ENCODE peak calls at places on chromosomes 11 and 22, in six cellular contexts. One of them, this sample, is unnamed.

GRCh38 chr22:19761022-19761499 is 483 bp downstream of the TBX1 start:
- DNase-seq in MM.1S: no peak
- DNase-seq in CD4-positive, alpha-beta memory T cell: no peak
- DNase-seq in coronary artery: no peak
- DNase-seq in CD4-positive, CD25-positive, alpha-beta regulatory T cell: no peak
- DNase-seq in K562: peak
- DNase-seq in this sample: no peak

GRCh38 chr11:8168485-8169257 is at the start of gene RIC3:
- DNase-seq in MM.1S: no peak
- DNase-seq in CD4-positive, alpha-beta memory T cell: peak
- DNase-seq in coronary artery: no peak
- DNase-seq in CD4-positive, CD25-positive, alpha-beta regulatory T cell: peak
- DNase-seq in K562: no peak
- DNase-seq in this sample: no peak

GRCh38 chr11:118917488-118918127 is 8.1 kb downstream of the BCL9L start:
- DNase-seq in MM.1S: no peak
- DNase-seq in CD4-positive, alpha-beta memory T cell: peak
- DNase-seq in coronary artery: peak
- DNase-seq in CD4-positive, CD25-positive, alpha-beta regulatory T cell: peak
- DNase-seq in K562: no peak
- DNase-seq in this sample: peak

GRCh38 chr11:15665368-15665871 is 550.7 kb downstream of the INSC start:
- DNase-seq in MM.1S: no peak
- DNase-seq in CD4-positive, alpha-beta memory T cell: no peak
- DNase-seq in coronary artery: no peak
- DNase-seq in CD4-positive, CD25-positive, alpha-beta regulatory T cell: no peak
- DNase-seq in K562: no peak
- DNase-seq in this sample: no peak

GRCh38 chr11:45333023-45333422 is 46.9 kb upstream of the SYT13 start:
- DNase-seq in MM.1S: no peak
- DNase-seq in CD4-positive, alpha-beta memory T cell: no peak
- DNase-seq in coronary artery: no peak
- DNase-seq in CD4-positive, CD25-positive, alpha-beta regulatory T cell: no peak
- DNase-seq in K562: no peak
- DNase-seq in this sample: no peak

GRCh38 chr22:22942511-22943329 is 55.1 kb downstream of the IGLL5 start:
- DNase-seq in MM.1S: peak
- DNase-seq in CD4-positive, alpha-beta memory T cell: peak
- DNase-seq in coronary artery: peak
- DNase-seq in CD4-positive, CD25-positive, alpha-beta regulatory T cell: peak
- DNase-seq in K562: peak
- DNase-seq in this sample: peak

GRCh38 chr11:116454020-116454645 is 318.7 kb downstream of the BUD13 start:
- DNase-seq in MM.1S: peak
- DNase-seq in CD4-positive, alpha-beta memory T cell: no peak
- DNase-seq in coronary artery: no peak
- DNase-seq in CD4-positive, CD25-positive, alpha-beta regulatory T cell: no peak
- DNase-seq in K562: peak
- DNase-seq in this sample: no peak

GRCh38 chr22:47810505-47811500 is 1048.4 kb downstream of the TBC1D22A start:
- DNase-seq in MM.1S: no peak
- DNase-seq in CD4-positive, alpha-beta memory T cell: no peak
- DNase-seq in coronary artery: peak
- DNase-seq in CD4-positive, CD25-positive, alpha-beta regulatory T cell: no peak
- DNase-seq in K562: no peak
- DNase-seq in this sample: no peak

GRCh38 chr11:93541884-93542752 is 1.1 kb downstream of the SMCO4 start:
- DNase-seq in MM.1S: peak
- DNase-seq in CD4-positive, alpha-beta memory T cell: peak
- DNase-seq in coronary artery: no peak
- DNase-seq in CD4-positive, CD25-positive, alpha-beta regulatory T cell: peak
- DNase-seq in K562: peak
- DNase-seq in this sample: no peak

GRCh38 chr11:115466122-115466521 is 38.1 kb downstream of the CADM1 start:
- DNase-seq in MM.1S: no peak
- DNase-seq in CD4-positive, alpha-beta memory T cell: no peak
- DNase-seq in coronary artery: no peak
- DNase-seq in CD4-positive, CD25-positive, alpha-beta regulatory T cell: no peak
- DNase-seq in K562: no peak
- DNase-seq in this sample: no peak

GRCh38 chr11:7538023-7538422 is 24.2 kb downstream of the PPFIBP2 start:
- DNase-seq in MM.1S: no peak
- DNase-seq in CD4-positive, alpha-beta memory T cell: no peak
- DNase-seq in coronary artery: no peak
- DNase-seq in CD4-positive, CD25-positive, alpha-beta regulatory T cell: no peak
- DNase-seq in K562: no peak
- DNase-seq in this sample: no peak

GRCh38 chr22:48756146-48757111 is 1071.2 kb downstream of the BRD1 start:
- DNase-seq in MM.1S: no peak
- DNase-seq in CD4-positive, alpha-beta memory T cell: no peak
- DNase-seq in coronary artery: peak
- DNase-seq in CD4-positive, CD25-positive, alpha-beta regulatory T cell: no peak
- DNase-seq in K562: no peak
- DNase-seq in this sample: no peak

GRCh38 chr11:79092791-79093313 is 348.0 kb downstream of the TENM4 start:
- DNase-seq in MM.1S: no peak
- DNase-seq in CD4-positive, alpha-beta memory T cell: no peak
- DNase-seq in coronary artery: no peak
- DNase-seq in CD4-positive, CD25-positive, alpha-beta regulatory T cell: no peak
- DNase-seq in K562: no peak
- DNase-seq in this sample: peak

GRCh38 chr11:75714211-75714610 is 3.4 kb upstream of the MOGAT2 start:
- DNase-seq in MM.1S: no peak
- DNase-seq in CD4-positive, alpha-beta memory T cell: no peak
- DNase-seq in coronary artery: no peak
- DNase-seq in CD4-positive, CD25-positive, alpha-beta regulatory T cell: no peak
- DNase-seq in K562: peak
- DNase-seq in this sample: no peak

GRCh38 chr11:108466405-108466804 is 924 bp downstream of the C11orf65 start:
- DNase-seq in MM.1S: no peak
- DNase-seq in CD4-positive, alpha-beta memory T cell: no peak
- DNase-seq in coronary artery: no peak
- DNase-seq in CD4-positive, CD25-positive, alpha-beta regulatory T cell: no peak
- DNase-seq in K562: no peak
- DNase-seq in this sample: no peak

GRCh38 chr11:68118753-68119448 is 2.3 kb downstream of the CHKA start:
- DNase-seq in MM.1S: no peak
- DNase-seq in CD4-positive, alpha-beta memory T cell: no peak
- DNase-seq in coronary artery: no peak
- DNase-seq in CD4-positive, CD25-positive, alpha-beta regulatory T cell: no peak
- DNase-seq in K562: no peak
- DNase-seq in this sample: no peak

GRCh38 chr11:122202951-122203456 is 87.0 kb upstream of the BLID start:
- DNase-seq in MM.1S: peak
- DNase-seq in CD4-positive, alpha-beta memory T cell: peak
- DNase-seq in coronary artery: peak
- DNase-seq in CD4-positive, CD25-positive, alpha-beta regulatory T cell: no peak
- DNase-seq in K562: peak
- DNase-seq in this sample: peak

GRCh38 chr11:122202161-122202950 is 86.3 kb upstream of the BLID start:
- DNase-seq in MM.1S: no peak
- DNase-seq in CD4-positive, alpha-beta memory T cell: no peak
- DNase-seq in coronary artery: no peak
- DNase-seq in CD4-positive, CD25-positive, alpha-beta regulatory T cell: no peak
- DNase-seq in K562: no peak
- DNase-seq in this sample: no peak

GRCh38 chr11:122207505-122207904 is 91.5 kb upstream of the BLID start:
- DNase-seq in MM.1S: no peak
- DNase-seq in CD4-positive, alpha-beta memory T cell: no peak
- DNase-seq in coronary artery: no peak
- DNase-seq in CD4-positive, CD25-positive, alpha-beta regulatory T cell: no peak
- DNase-seq in K562: no peak
- DNase-seq in this sample: no peak

GRCh38 chr11:122204206-122204605 is 88.2 kb upstream of the BLID start:
- DNase-seq in MM.1S: no peak
- DNase-seq in CD4-positive, alpha-beta memory T cell: no peak
- DNase-seq in coronary artery: no peak
- DNase-seq in CD4-positive, CD25-positive, alpha-beta regulatory T cell: no peak
- DNase-seq in K562: no peak
- DNase-seq in this sample: no peak

GRCh38 chr11:122205036-122205435 is 89.0 kb upstream of the BLID start:
- DNase-seq in MM.1S: no peak
- DNase-seq in CD4-positive, alpha-beta memory T cell: no peak
- DNase-seq in coronary artery: no peak
- DNase-seq in CD4-positive, CD25-positive, alpha-beta regulatory T cell: no peak
- DNase-seq in K562: no peak
- DNase-seq in this sample: no peak
- H3K27ac ChIP-seq in MM.1S: no peak
- H3K27ac ChIP-seq in CD4-positive, alpha-beta memory T cell: no peak
- H3K27ac ChIP-seq in coronary artery: peak
- H3K27ac ChIP-seq in CD4-positive, CD25-positive, alpha-beta regulatory T cell: no peak
- H3K27ac ChIP-seq in K562: no peak
- H3K27ac ChIP-seq in this sample: no peak

DNA sequence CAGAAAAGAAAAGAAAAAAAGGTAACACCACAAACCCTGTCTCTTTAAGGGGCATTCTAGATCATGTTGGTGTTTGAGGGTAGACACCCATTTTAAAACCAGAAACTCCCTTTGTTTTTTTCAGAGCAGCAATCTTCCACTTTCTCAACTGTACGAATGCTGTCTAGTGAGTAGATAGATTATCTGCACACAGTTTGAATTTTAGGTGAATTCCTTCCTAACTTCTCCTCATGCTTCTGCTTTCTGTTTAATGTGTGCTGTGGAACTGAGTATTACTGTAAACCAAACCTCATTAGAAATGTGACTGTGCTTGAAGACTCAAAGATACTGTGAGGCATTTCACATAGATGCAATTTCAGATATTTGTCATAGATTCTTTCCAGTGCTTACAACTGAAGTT is 102.4 kb downstream of the PRMT3 start:
- DNase-seq in MM.1S: no peak
- DNase-seq in CD4-positive, alpha-beta memory T cell: no peak
- DNase-seq in coronary artery: no peak
- DNase-seq in CD4-positive, CD25-positive, alpha-beta regulatory T cell: no peak
- DNase-seq in K562: no peak
- DNase-seq in this sample: no peak
- H3K27ac ChIP-seq in MM.1S: no peak
- H3K27ac ChIP-seq in CD4-positive, alpha-beta memory T cell: no peak
- H3K27ac ChIP-seq in coronary artery: no peak
- H3K27ac ChIP-seq in CD4-positive, CD25-positive, alpha-beta regulatory T cell: no peak
- H3K27ac ChIP-seq in K562: no peak
- H3K27ac ChIP-seq in this sample: no peak

GRCh38 chr11:69892237-69892985 is 73.2 kb upstream of the FGF3 start:
- DNase-seq in MM.1S: no peak
- DNase-seq in CD4-positive, alpha-beta memory T cell: no peak
- DNase-seq in coronary artery: no peak
- DNase-seq in CD4-positive, CD25-positive, alpha-beta regulatory T cell: no peak
- DNase-seq in K562: peak
- DNase-seq in this sample: no peak

GRCh38 chr11:69894126-69895047 is 75.2 kb upstream of the FGF3 start:
- DNase-seq in MM.1S: no peak
- DNase-seq in CD4-positive, alpha-beta memory T cell: no peak
- DNase-seq in coronary artery: no peak
- DNase-seq in CD4-positive, CD25-positive, alpha-beta regulatory T cell: no peak
- DNase-seq in K562: no peak
- DNase-seq in this sample: no peak

GRCh38 chr11:69891421-69892236 is 72.4 kb upstream of the FGF3 start:
- DNase-seq in MM.1S: no peak
- DNase-seq in CD4-positive, alpha-beta memory T cell: no peak
- DNase-seq in coronary artery: no peak
- DNase-seq in CD4-positive, CD25-positive, alpha-beta regulatory T cell: no peak
- DNase-seq in K562: no peak
- DNase-seq in this sample: no peak

GRCh38 chr11:69892986-69893555 is 73.9 kb upstream of the FGF3 start:
- DNase-seq in MM.1S: no peak
- DNase-seq in CD4-positive, alpha-beta memory T cell: no peak
- DNase-seq in coronary artery: no peak
- DNase-seq in CD4-positive, CD25-positive, alpha-beta regulatory T cell: no peak
- DNase-seq in K562: no peak
- DNase-seq in this sample: no peak

GRCh38 chr11:69893631-69894030 is 74.4 kb upstream of the FGF3 start:
- DNase-seq in MM.1S: no peak
- DNase-seq in CD4-positive, alpha-beta memory T cell: no peak
- DNase-seq in coronary artery: no peak
- DNase-seq in CD4-positive, CD25-positive, alpha-beta regulatory T cell: no peak
- DNase-seq in K562: no peak
- DNase-seq in this sample: no peak
- H3K27ac ChIP-seq in MM.1S: no peak
- H3K27ac ChIP-seq in CD4-positive, alpha-beta memory T cell: no peak
- H3K27ac ChIP-seq in coronary artery: no peak
- H3K27ac ChIP-seq in CD4-positive, CD25-positive, alpha-beta regulatory T cell: no peak
- H3K27ac ChIP-seq in K562: no peak
- H3K27ac ChIP-seq in this sample: no peak

GRCh38 chr11:31645747-31646146 is 136.2 kb downstream of the ELP4 start:
- DNase-seq in MM.1S: no peak
- DNase-seq in CD4-positive, alpha-beta memory T cell: no peak
- DNase-seq in coronary artery: no peak
- DNase-seq in CD4-positive, CD25-positive, alpha-beta regulatory T cell: no peak
- DNase-seq in K562: peak
- DNase-seq in this sample: peak
- H3K27ac ChIP-seq in MM.1S: no peak
- H3K27ac ChIP-seq in CD4-positive, alpha-beta memory T cell: no peak
- H3K27ac ChIP-seq in coronary artery: no peak
- H3K27ac ChIP-seq in CD4-positive, CD25-positive, alpha-beta regulatory T cell: no peak
- H3K27ac ChIP-seq in K562: no peak
- H3K27ac ChIP-seq in this sample: no peak

DNA sequence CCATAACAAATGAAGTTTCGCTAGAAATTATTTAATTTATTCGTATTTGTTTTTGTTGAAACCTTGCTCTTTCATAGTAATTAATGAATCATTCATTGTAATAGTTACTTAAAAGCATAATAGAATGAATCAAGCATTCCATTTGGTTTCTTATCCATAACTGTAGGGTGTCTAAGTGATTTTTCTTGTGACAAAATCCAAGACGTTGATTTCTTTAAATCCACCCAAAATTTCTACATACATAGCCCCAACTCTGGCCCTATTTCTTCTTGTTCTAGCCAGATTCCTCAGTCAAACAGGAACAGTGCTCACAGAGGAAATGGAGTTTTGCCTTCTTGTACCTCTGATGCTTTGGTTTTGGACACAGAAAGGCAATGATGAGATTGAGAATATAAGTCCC is 25.5 kb downstream of the UBASH3B start:
- DNase-seq in MM.1S: no peak
- DNase-seq in CD4-positive, alpha-beta memory T cell: no peak
- DNase-seq in coronary artery: no peak
- DNase-seq in CD4-positive, CD25-positive, alpha-beta regulatory T cell: no peak
- DNase-seq in K562: no peak
- DNase-seq in this sample: no peak
- H3K27ac ChIP-seq in MM.1S: no peak
- H3K27ac ChIP-seq in CD4-positive, alpha-beta memory T cell: no peak
- H3K27ac ChIP-seq in coronary artery: no peak
- H3K27ac ChIP-seq in CD4-positive, CD25-positive, alpha-beta regulatory T cell: no peak
- H3K27ac ChIP-seq in K562: no peak
- H3K27ac ChIP-seq in this sample: no peak

DNA sequence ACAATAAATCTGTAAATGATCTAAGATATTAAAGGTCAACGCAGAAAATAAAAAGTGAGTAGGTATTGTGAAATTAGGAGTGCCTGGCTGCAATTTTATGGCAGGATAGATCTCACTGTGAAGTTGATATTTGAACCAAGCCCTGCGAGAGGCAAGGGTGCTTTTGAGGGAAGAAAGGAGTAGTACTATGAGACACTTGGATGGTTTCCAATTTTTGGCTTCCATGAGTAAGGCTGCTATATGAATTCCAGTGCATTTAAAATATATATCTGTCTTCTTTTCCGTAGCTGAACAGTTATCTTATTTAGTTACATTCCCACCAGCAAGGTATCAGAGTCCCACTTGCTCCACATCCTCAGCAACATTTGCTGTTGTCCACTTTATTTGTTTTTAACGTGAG is 720.0 kb upstream of the CNTN5 start:
- DNase-seq in MM.1S: no peak
- DNase-seq in CD4-positive, alpha-beta memory T cell: no peak
- DNase-seq in coronary artery: no peak
- DNase-seq in CD4-positive, CD25-positive, alpha-beta regulatory T cell: no peak
- DNase-seq in K562: no peak
- DNase-seq in this sample: no peak
- H3K27ac ChIP-seq in MM.1S: no peak
- H3K27ac ChIP-seq in CD4-positive, alpha-beta memory T cell: no peak
- H3K27ac ChIP-seq in coronary artery: no peak
- H3K27ac ChIP-seq in CD4-positive, CD25-positive, alpha-beta regulatory T cell: no peak
- H3K27ac ChIP-seq in K562: no peak
- H3K27ac ChIP-seq in this sample: no peak